ENCODE peak calls at places on chromosomes 6 and 20, in four cellular contexts. F is H9, J is HTR-8/SVneo, U is fibroblast of the aortic adventitia. N is an unnamed sample.

GRCh38 chr6:111342913-111343312 is 140.1 kb downstream of the REV3L start:
- DNase-seq in F (no peak), J (no peak), U (peak), N (no peak)

GRCh38 chr6:117469356-117469755 is 13.1 kb upstream of the DCBLD1 start:
- DNase-seq in F (no peak), J (no peak), U (no peak), N (no peak)

GRCh38 chr6:106488494-106489369 is 128.2 kb downstream of the CRYBG1 start:
- DNase-seq in F (no peak), J (no peak), U (peak), N (peak)

GRCh38 chr6:11711644-11711993 is 67.0 kb downstream of the ADTRP start:
- DNase-seq in F (no peak), J (no peak), U (peak), N (no peak)

GRCh38 chr20:8242066-8242465 is 110.0 kb downstream of the PLCB1 start:
- DNase-seq in F (no peak), J (no peak), U (no peak), N (no peak)

GRCh38 chr6:69936674-69937363 is 70.5 kb downstream of the COL19A1 start:
- DNase-seq in F (no peak), J (no peak), U (peak), N (no peak)

GRCh38 chr6:87938287-87938686 is 109.4 kb upstream of the SPACA1 start:
- DNase-seq in F (no peak), J (no peak), U (no peak), N (no peak)

GRCh38 chr6:127164009-127164408 is 45.5 kb downstream of the RSPO3 start:
- DNase-seq in F (no peak), J (no peak), U (no peak), N (no peak)

GRCh38 chr6:105898286-105898685 is 187.8 kb upstream of the PRDM1 start:
- DNase-seq in F (no peak), J (no peak), U (peak), N (peak)

GRCh38 chr20:1423625-1424106 is 30.8 kb upstream of the FKBP1A start:
- DNase-seq in F (peak), J (no peak), U (peak), N (no peak)

GRCh38 chr6:24897186-24897585 is 38.6 kb downstream of the RIPOR2 start:
- DNase-seq in F (no peak), J (no peak), U (no peak), N (no peak)

GRCh38 chr6:63049216-63049615 is 162.1 kb upstream of the FKBP1C start:
- DNase-seq in F (no peak), J (no peak), U (no peak), N (no peak)

GRCh38 chr6:17503051-17503450 is 97.1 kb upstream of the FAM8A1 start:
- DNase-seq in F (no peak), J (no peak), U (no peak), N (no peak)

GRCh38 chr6:126063512-126064146 is 77.3 kb downstream of the TRMT11 start:
- DNase-seq in F (no peak), J (no peak), U (no peak), N (no peak)

GRCh38 chr6:52973013-52973412 is 22.1 kb downstream of the GSTA4 start:
- DNase-seq in F (no peak), J (no peak), U (no peak), N (no peak)

GRCh38 chr6:114997813-114998292 is 655.0 kb upstream of the HS3ST5 start:
- DNase-seq in F (no peak), J (no peak), U (no peak), N (no peak)

GRCh38 chr20:63009988-63010769 is 3.4 kb upstream of the BHLHE23 start:
- DNase-seq in F (no peak), J (no peak), U (peak), N (peak)

GRCh38 chr20:44714701-44715494 is at the start of gene CCN5:
- DNase-seq in F (no peak), J (peak), U (peak), N (peak)

GRCh38 chr20:31920275-31920855 is 31.5 kb downstream of the PDRG1 start:
- DNase-seq in F (peak), J (no peak), U (no peak), N (no peak)